ENCODE peak calls at places on chromosomes 4 and X, in four cellular contexts. D is mammary epithelial cell, E is endothelial cell of umbilical vein, B is tibial nerve. V is an unnamed sample.

GRCh38 chrX:283115-283845 is 2.1 kb downstream of the PLCXD1 start:
- DNase-seq in D (peak), E (peak), B (peak), V (peak)

GRCh38 chr4:84920591-84920990 is 45.9 kb downstream of the WDFY3 start:
- DNase-seq in D (peak), E (peak), B (no peak), V (peak)

GRCh38 chr4:150357829-150358228 is 224.1 kb upstream of the MAB21L2 start:
- DNase-seq in D (no peak), E (no peak), B (no peak), V (no peak)

GRCh38 chr4:114017120-114017917 is 37.9 kb upstream of the ARSJ start:
- DNase-seq in D (peak), E (no peak), B (no peak), V (no peak)

GRCh38 chrX:120499301-120500097 is 30.4 kb upstream of the LAMP2 start:
- DNase-seq in D (no peak), E (no peak), B (no peak), V (no peak)

GRCh38 chr4:40672528-40673522 is 43.2 kb upstream of the RBM47 start:
- DNase-seq in D (peak), E (peak), B (no peak), V (peak)

GRCh38 chr4:25889626-25890025 is 24.4 kb upstream of the SMIM20 start:
- DNase-seq in D (no peak), E (no peak), B (no peak), V (no peak)

GRCh38 chrX:87236836-87237235 is 280.8 kb upstream of the KLHL4 start:
- DNase-seq in D (no peak), E (no peak), B (no peak), V (no peak)

DNA sequence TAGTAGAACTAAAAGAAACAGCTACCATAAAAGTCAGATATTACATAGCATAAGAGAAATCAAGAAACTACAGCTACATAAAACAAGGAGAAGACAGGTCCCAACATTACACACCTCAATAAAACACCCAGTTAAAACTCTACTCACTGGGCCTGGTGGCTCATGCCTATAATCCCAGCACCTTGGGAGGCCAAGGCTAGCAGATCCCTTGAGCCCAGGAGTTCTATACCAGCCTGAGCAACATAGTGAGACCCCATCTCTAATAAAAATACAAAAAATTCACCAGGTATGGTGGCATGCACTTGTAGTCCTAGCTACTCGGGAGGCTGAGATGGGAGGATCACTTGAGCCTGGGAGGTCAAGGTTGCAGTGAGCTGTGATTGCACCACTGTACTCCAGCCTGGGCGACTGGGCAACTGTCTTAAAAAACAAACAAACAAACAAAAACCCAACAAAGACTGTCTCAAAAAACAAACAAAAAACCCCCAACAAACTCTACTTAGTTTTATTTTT is 15.2 kb upstream of the TXLNG start:
- DNase-seq in D (no peak), E (no peak), B (no peak), V (no peak)
- H3K27ac ChIP-seq in D (peak), E (no peak), B (no peak), V (no peak)

GRCh38 chr4:109801895-109802319 is at the start of gene CFI:
- DNase-seq in D (peak), E (peak), B (no peak), V (peak)
- H3K27ac ChIP-seq in D (no peak), E (peak), B (peak), V (no peak)

GRCh38 chr4:147683172-147683571 is 791 bp downstream of the PRMT9 start:
- DNase-seq in D (peak), E (peak), B (no peak), V (peak)
- H3K27ac ChIP-seq in D (peak), E (peak), B (peak), V (peak)

GRCh38 chr4:168677879-168678278 is 181.0 kb downstream of the PALLD start:
- DNase-seq in D (no peak), E (no peak), B (no peak), V (no peak)
- H3K27ac ChIP-seq in D (no peak), E (no peak), B (no peak), V (no peak)

DNA sequence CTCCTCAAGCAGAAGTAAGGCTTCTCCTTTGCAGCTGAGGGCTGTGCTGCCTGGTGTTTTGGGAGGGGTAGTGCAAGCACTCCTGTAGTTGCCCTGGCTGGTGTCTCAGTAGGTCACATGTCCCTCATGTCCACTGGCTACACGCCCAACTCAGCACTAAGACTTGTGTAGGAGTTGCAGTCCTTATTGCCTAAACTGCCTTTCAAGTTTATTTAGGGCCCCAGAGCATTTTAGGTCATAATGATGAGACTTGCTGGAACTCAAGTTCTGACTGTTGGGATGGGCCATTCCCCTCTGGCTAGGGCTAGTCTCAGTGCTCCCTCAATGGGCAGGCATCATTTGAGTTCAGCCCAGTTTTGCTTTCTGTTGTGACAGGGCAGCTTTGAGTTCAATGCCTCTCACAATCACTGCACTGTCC is 44.1 kb downstream of the PPM1K start:
- DNase-seq in D (no peak), E (no peak), B (no peak), V (no peak)
- H3K27ac ChIP-seq in D (no peak), E (no peak), B (no peak), V (no peak)

GRCh38 chrX:19986531-19986930 is 4.3 kb downstream of the BCLAF3 start:
- DNase-seq in D (no peak), E (no peak), B (no peak), V (no peak)

GRCh38 chrX:19990225-19990518 is 689 bp downstream of the BCLAF3 start:
- DNase-seq in D (peak), E (peak), B (no peak), V (no peak)

GRCh38 chrX:19990519-19991349 is at the start of gene BCLAF3:
- DNase-seq in D (peak), E (peak), B (peak), V (peak)

GRCh38 chrX:19987856-19988255 is 3.0 kb downstream of the BCLAF3 start:
- DNase-seq in D (no peak), E (no peak), B (no peak), V (no peak)

GRCh38 chrX:19991350-19991718 is 473 bp upstream of the BCLAF3 start:
- DNase-seq in D (no peak), E (no peak), B (no peak), V (no peak)
- H3K27ac ChIP-seq in D (no peak), E (no peak), B (peak), V (no peak)

GRCh38 chr4:151692443-151692782 is 68.4 kb downstream of the GATB start:
- DNase-seq in D (no peak), E (no peak), B (no peak), V (no peak)

GRCh38 chr4:151690164-151690856 is 70.5 kb downstream of the GATB start:
- DNase-seq in D (no peak), E (peak), B (no peak), V (peak)

GRCh38 chr4:151691639-151692442 is 69.0 kb downstream of the GATB start:
- DNase-seq in D (no peak), E (no peak), B (no peak), V (no peak)

GRCh38 chr4:151689211-151689991 is 71.4 kb downstream of the GATB start:
- DNase-seq in D (no peak), E (no peak), B (no peak), V (no peak)

GRCh38 chr4:151690884-151691283 is 69.9 kb downstream of the GATB start:
- DNase-seq in D (no peak), E (no peak), B (no peak), V (no peak)
- H3K27ac ChIP-seq in D (no peak), E (no peak), B (peak), V (no peak)